ENCODE peak calls at places on chromosomes 13 and 19, in four cellular contexts. S is T1000; Z is activated CD4-positive, alpha-beta T cell treated with anti-CD3 and anti-CD28 coated beads, Interleukin-2, amount 50 U/mL, for 24 hours; Y is T-helper 2 cell. A is an unnamed sample.

GRCh38 chr19:52190679-52191293 is 934 bp downstream of the PPP2R1A start:
- DNase-seq in S (no peak), Z (no peak), Y (no peak), A (peak; percentile 33)

GRCh38 chr13:33208290-33208990 is 77.1 kb downstream of the STARD13 start:
- DNase-seq in Y (no peak), Z (no peak), S (no peak), A (no peak)

GRCh38 chr13:30493670-30494381 is 28.1 kb upstream of the HMGB1 start:
- DNase-seq in Y (no peak), Z (no peak), S (no peak), A (no peak)

GRCh38 chr19:861756-862528 is 2.5 kb downstream of the CFD start:
- DNase-seq in Z (peak; percentile 38), S (peak; percentile 35), Y (peak; percentile 71), A (no peak)

GRCh38 chr13:49610176-49610575 is 18.1 kb upstream of the ARL11 start:
- DNase-seq in S (no peak), Z (no peak), Y (no peak), A (no peak)

GRCh38 chr13:22114630-22115311 is 443.9 kb downstream of the FGF9 start:
- DNase-seq in S (no peak), Y (no peak), Z (no peak), A (no peak)

GRCh38 chr19:30604657-30605056 is 232.5 kb downstream of the ZNF536 start:
- DNase-seq in Z (no peak), S (no peak), Y (no peak), A (no peak)

GRCh38 chr13:110684388-110685056 is 21.4 kb downstream of the CARS2 start:
- DNase-seq in S (no peak), Y (no peak), Z (no peak), A (no peak)

GRCh38 chr13:45393941-45394570 is 24.1 kb downstream of the SLC25A30 start:
- DNase-seq in Z (no peak), Y (peak; percentile 14), S (no peak), A (peak; percentile 31)

GRCh38 chr13:60043262-60043661 is 120.5 kb downstream of the DIAPH3 start:
- DNase-seq in Z (no peak), S (no peak), Y (no peak), A (no peak)

GRCh38 chr19:38417544-38418506 is 8.2 kb downstream of the RASGRP4 start:
- DNase-seq in Z (no peak), Y (peak; percentile 31), S (no peak), A (no peak)

GRCh38 chr19:24033962-24034342 is 53.0 kb upstream of the ZNF254 start:
- DNase-seq in Z (no peak), S (peak; percentile 24), Y (no peak), A (peak; percentile 10)

GRCh38 chr13:64347662-64348061 is 2882.5 kb downstream of the PCDH9 start:
- DNase-seq in Y (no peak), S (no peak), Z (no peak), A (no peak)

GRCh38 chr13:75055296-75055695 is 426.7 kb downstream of the TBC1D4 start:
- DNase-seq in Z (no peak), Y (no peak), S (no peak), A (no peak)

GRCh38 chr19:34644991-34645461 is 31.9 kb downstream of the SCGB2B2 start:
- DNase-seq in Z (no peak), S (no peak), Y (no peak), A (no peak)